ENCODE peak calls at places on chromosomes 5 and 9, in five cellular contexts. H is sigmoid colon, U is tibial nerve, Q is suprapubic skin, A is endothelial cell of umbilical vein. T is an unnamed sample.

GRCh38 chr9:26234865-26235264 is 556.6 kb upstream of the TUSC1 start:
- DNase-seq in H (no peak), U (no peak), Q (no peak), A (no peak), T (no peak)

GRCh38 chr5:133145436-133146143 is 93.8 kb downstream of the HSPA4 start:
- DNase-seq in H (no peak), U (no peak), Q (no peak), A (no peak), T (no peak)

GRCh38 chr5:158351485-158352140 is 492.7 kb upstream of the CLINT1 start:
- DNase-seq in H (no peak), U (no peak), Q (no peak), A (no peak), T (no peak)

GRCh38 chr5:168798065-168799023 is 219.2 kb upstream of the PANK3 start:
- DNase-seq in H (no peak), U (no peak), Q (no peak), A (no peak), T (no peak)

GRCh38 chr9:112265391-112265790 is 68.0 kb downstream of the PTBP3 start:
- DNase-seq in H (no peak), U (no peak), Q (no peak), A (no peak), T (no peak)

GRCh38 chr5:37054391-37054790 is 177.8 kb downstream of the NIPBL start:
- DNase-seq in H (no peak), U (no peak), Q (no peak), A (peak), T (no peak)

GRCh38 chr5:74632947-74633356 is 7.6 kb downstream of the ENC1 start:
- DNase-seq in H (no peak), U (no peak), Q (no peak), A (peak), T (peak)

GRCh38 chr9:27379311-27380236 is 82.6 kb upstream of the EQTN start:
- DNase-seq in H (no peak), U (no peak), Q (no peak), A (no peak), T (no peak)

GRCh38 chr9:112037281-112038016 is 137.6 kb downstream of the SUSD1 start:
- DNase-seq in H (no peak), U (no peak), Q (no peak), A (no peak), T (no peak)

GRCh38 chr9:122857810-122858209 is 29.4 kb upstream of the PDCL start:
- DNase-seq in H (no peak), U (no peak), Q (no peak), A (no peak), T (no peak)

GRCh38 chr9:114289571-114290481 is 33.1 kb upstream of the ORM1 start:
- DNase-seq in H (peak), U (peak), Q (peak), A (no peak), T (no peak)

GRCh38 chr9:108634164-108634563 is 221.6 kb downstream of the ACTL7B start:
- DNase-seq in H (no peak), U (no peak), Q (no peak), A (no peak), T (peak)

GRCh38 chr5:157308826-157309465 is 43.0 kb downstream of the CYFIP2 start:
- DNase-seq in H (no peak), U (no peak), Q (no peak), A (no peak), T (peak)

GRCh38 chr9:137708590-137709284 is 89.9 kb downstream of the EHMT1 start:
- DNase-seq in H (no peak), U (no peak), Q (no peak), A (no peak), T (peak)

GRCh38 chr9:98477884-98478283 is 222.4 kb upstream of the TBC1D2 start:
- DNase-seq in H (no peak), U (no peak), Q (no peak), A (no peak), T (no peak)

GRCh38 chr5:123673107-123673506 is 161.1 kb downstream of the CSNK1G3 start:
- DNase-seq in H (no peak), U (no peak), Q (no peak), A (peak), T (no peak)

GRCh38 chr5:122142480-122142879 is 13.1 kb downstream of the ZNF474 start:
- DNase-seq in H (no peak), U (no peak), Q (no peak), A (no peak), T (peak)

GRCh38 chr5:116004248-116004647 is 28.0 kb upstream of the ARL14EPL start:
- DNase-seq in H (no peak), U (no peak), Q (no peak), A (no peak), T (no peak)

GRCh38 chr5:5575461-5575860 is 153.0 kb downstream of the ICE1 start:
- DNase-seq in H (no peak), U (no peak), Q (no peak), A (no peak), T (no peak)

GRCh38 chr5:39948867-39949468 is 524.2 kb upstream of the DAB2 start:
- DNase-seq in H (peak), U (no peak), Q (no peak), A (peak), T (peak)

GRCh38 chr5:179404321-179405053 is 59.2 kb upstream of the ADAMTS2 start:
- DNase-seq in H (no peak), U (no peak), Q (peak), A (no peak), T (no peak)

GRCh38 chr9:29062446-29062845 is 1489.2 kb upstream of the C9orf72 start:
- DNase-seq in H (no peak), U (no peak), Q (no peak), A (no peak), T (no peak)

DNA sequence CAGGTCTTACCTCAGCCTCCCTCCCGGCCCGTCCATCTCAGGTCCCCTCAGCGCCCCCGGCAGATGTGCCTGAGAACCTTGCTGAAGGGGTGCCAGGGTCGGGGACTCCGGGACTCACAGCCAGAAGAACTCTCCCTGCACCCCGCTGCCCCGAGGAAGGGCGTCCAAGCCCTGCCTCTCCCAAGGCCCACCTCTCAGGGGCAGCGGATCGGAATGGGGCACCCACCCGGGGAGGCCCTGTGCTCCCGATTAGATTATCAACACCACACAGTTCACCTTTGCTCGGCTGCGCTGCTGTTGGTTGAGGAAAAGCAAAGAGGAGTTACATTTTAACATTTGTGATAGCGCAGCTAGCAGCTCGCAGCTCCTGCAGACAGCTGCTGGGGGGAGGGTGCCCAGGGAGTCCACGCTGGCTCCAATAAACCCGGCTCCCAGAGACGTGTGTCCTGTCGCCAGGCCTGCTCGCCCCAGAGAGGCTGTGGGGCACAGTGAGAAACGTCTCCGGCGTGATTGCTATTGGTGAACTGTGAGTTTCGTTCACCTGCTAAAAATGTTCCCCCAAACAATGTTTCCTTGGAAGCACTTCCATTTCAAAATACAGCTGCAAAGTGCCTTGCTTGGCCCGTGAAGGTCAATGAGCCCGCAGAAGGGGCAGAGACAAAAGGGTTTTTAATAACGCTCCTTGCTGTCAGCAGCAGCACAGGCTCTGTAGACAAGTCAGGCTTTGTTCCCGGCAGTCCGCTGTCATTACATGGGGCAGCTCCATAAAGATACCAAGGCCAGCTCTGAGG is 18.6 kb upstream of the SLC6A19 start:
- DNase-seq in H (no peak), U (no peak), Q (no peak), A (no peak), T (no peak)
- H3K27ac ChIP-seq in H (no peak), U (peak), Q (no peak), A (no peak), T (no peak)

DNA sequence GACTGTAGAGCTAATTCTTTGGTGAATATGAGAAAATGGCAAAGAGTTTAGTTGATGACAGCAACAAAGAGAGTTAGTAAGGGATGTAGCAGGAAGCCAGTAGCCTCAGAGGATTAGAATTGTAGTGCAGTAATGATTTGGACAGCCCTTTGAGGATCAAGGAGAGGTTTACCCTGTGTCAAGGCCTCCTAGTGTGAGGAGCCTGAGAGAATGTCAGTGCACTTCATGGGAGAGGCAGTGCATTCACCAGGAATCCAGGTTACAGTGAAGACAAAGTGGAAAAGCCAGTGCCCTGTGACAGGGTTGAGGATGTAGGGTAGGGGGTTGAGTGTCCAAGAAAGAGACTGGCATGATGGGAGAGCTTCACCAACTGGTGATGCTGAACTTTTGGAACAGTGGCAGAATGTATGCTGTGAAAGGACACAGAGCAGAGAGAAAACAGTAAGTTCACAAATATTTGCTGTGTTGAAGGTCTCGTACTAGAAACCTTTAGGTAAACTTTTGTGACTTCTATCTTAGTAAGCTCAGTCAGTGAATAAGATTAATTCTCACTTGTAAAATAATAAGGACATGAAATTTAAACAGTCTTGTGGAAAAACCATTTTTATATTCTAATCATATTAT is 27.3 kb downstream of the NLN start:
- DNase-seq in H (no peak), U (no peak), Q (no peak), A (no peak), T (no peak)
- TF ChIP-seq CTCF in H (no peak), U (no peak), Q (no peak), A (no peak), T (no peak)

GRCh38 chr9:35708146-35708545 is 18.4 kb upstream of the TPM2 start:
- DNase-seq in H (peak), U (no peak), Q (no peak), A (no peak), T (no peak)

GRCh38 chr9:35711501-35712428 is 20.2 kb downstream of the TLN1 start:
- DNase-seq in H (peak), U (no peak), Q (no peak), A (no peak), T (no peak)

GRCh38 chr9:35713578-35713977 is 18.4 kb downstream of the TLN1 start:
- DNase-seq in H (no peak), U (no peak), Q (no peak), A (no peak), T (no peak)

GRCh38 chr9:35712762-35713400 is 19.1 kb downstream of the TLN1 start:
- DNase-seq in H (peak), U (no peak), Q (no peak), A (no peak), T (no peak)

GRCh38 chr9:35710818-35711500 is 21.0 kb downstream of the TLN1 start:
- DNase-seq in H (peak), U (no peak), Q (no peak), A (no peak), T (no peak)
- H3K27ac ChIP-seq in H (peak), U (no peak), Q (no peak), A (no peak), T (peak)

DNA sequence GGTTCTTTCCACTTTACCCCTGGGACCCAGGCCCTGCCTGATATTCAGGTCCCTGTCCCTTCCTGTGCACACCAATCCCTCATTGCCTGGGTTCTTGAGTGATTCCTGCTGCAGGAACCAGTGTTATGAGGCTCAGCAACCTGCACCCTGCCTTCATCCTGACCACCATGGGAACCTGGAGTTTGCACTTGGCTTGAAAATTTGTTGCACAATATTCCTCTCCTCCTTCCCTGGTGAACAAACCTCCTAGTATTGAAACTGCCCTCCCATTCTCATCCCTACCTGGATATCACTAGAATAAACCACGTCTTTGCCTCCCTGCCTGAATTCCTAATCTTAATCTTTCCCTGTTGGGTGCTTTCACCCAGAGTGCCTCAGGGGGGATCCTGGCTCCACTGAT is 52.1 kb upstream of the AFAP1L1 start:
- DNase-seq in H (no peak), U (no peak), Q (no peak), A (no peak), T (no peak)
- TF ChIP-seq CTCF in H (no peak), U (no peak), Q (no peak), A (no peak), T (no peak)

DNA sequence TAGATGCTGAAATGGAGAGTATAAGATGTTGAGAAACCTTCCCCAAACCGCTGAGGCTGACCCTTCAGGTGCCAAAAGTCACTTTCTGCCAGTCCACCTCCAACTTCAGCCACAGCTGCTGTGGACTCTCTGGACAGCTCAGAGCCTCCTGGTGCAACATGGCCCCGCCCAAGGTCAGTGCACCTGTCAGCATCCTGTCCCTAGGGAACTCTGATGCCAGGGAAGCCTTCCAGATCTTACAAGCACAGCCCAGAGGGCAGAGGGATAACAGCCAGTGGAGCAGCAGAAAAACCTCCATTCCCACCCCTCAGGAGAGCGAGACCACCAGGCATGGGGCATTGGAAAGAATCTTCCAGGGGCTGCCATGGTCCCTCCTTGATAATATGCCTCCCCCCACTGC is 10.5 kb upstream of the PTGES2 start:
- DNase-seq in H (no peak), U (no peak), Q (no peak), A (no peak), T (no peak)
- H3K27ac ChIP-seq in H (no peak), U (no peak), Q (no peak), A (no peak), T (no peak)

DNA sequence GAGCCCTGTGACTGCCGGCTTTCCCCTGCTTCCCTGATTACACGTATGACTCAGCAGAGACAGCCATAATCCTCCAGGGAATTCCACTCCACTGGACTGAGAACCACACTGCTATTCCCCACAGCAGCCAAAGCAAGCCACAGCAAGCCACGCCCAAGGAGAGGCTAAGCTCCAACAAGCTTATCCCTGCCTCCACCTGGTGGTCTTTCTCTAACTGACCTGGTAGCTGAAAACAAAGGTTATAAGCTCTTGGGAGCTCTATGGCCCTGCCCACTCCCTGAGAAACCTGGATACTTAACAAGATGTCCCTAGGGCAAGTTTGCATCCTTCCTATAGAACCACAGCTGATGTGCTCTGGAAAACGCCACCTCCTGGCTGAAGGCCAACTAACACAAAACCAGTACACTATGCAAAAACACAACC is 613.7 kb upstream of the CDH18 start:
- DNase-seq in H (no peak), U (no peak), Q (no peak), A (no peak), T (no peak)
- TF ChIP-seq CTCF in H (no peak), U (no peak), Q (no peak), A (no peak), T (no peak)

T was measured in RWPE1.